ENCODE peak calls at places on chromosomes 12 and 14, in four cellular contexts. V is HCT116, D is ovary, M is right lobe of liver. N is an unnamed sample.

GRCh38 chr12:29552324-29552927 is 54.9 kb upstream of the OVCH1 start:
- DNase-seq in V (peak; percentile 22), D (peak; percentile 65), M (peak; percentile 80), N (peak; percentile 51)

GRCh38 chr12:53974084-53975018 is at the start of gene HOTAIR:
- DNase-seq in V (no peak), D (no peak), M (peak; percentile 48), N (no peak)

GRCh38 chr12:25249951-25250738 is 584 bp downstream of the KRAS start:
- DNase-seq in V (no peak), D (peak; percentile 69), M (peak; percentile 81), N (peak; percentile 33)

GRCh38 chr12:92294676-92295440 is 149.2 kb upstream of the BTG1 start:
- DNase-seq in V (no peak), D (no peak), M (no peak), N (no peak)

GRCh38 chr14:79161576-79161975 is 991.4 kb downstream of the NRXN3 start:
- DNase-seq in V (no peak), D (no peak), M (no peak), N (no peak)

GRCh38 chr14:101351769-101352168 is 209.5 kb upstream of the DIO3 start:
- DNase-seq in V (no peak), D (no peak), M (no peak), N (no peak)

GRCh38 chr12:5593998-5594397 is 162.1 kb downstream of the NTF3 start:
- DNase-seq in V (no peak), D (no peak), M (no peak), N (no peak)

GRCh38 chr14:34043627-34044372 is 92.9 kb upstream of the EGLN3 start:
- DNase-seq in V (peak; percentile 82), D (no peak), M (no peak), N (no peak)

GRCh38 chr12:54385251-54385914 is 850 bp upstream of the ZNF385A start:
- DNase-seq in V (no peak), D (no peak), M (no peak), N (no peak)

GRCh38 chr12:12722351-12723146 is 5.4 kb downstream of the CDKN1B start:
- DNase-seq in V (no peak), D (no peak), M (no peak), N (no peak)

GRCh38 chr12:131783915-131784541 is 44.2 kb upstream of the MMP17 start:
- DNase-seq in V (peak; percentile 73), D (no peak), M (no peak), N (peak; percentile 81)

GRCh38 chr12:13170892-13171490 is 25.5 kb upstream of the EMP1 start:
- DNase-seq in V (no peak), D (no peak), M (no peak), N (no peak)

GRCh38 chr12:27387473-27387872 is 54.8 kb downstream of the BMAL2 start:
- DNase-seq in V (no peak), D (no peak), M (no peak), N (no peak)

GRCh38 chr12:132245521-132246101 is 83.8 kb downstream of the GALNT9 start:
- DNase-seq in V (no peak), D (no peak), M (no peak), N (no peak)

GRCh38 chr12:31011336-31011735 is 62.3 kb upstream of the DDX11 start:
- DNase-seq in V (no peak), D (no peak), M (no peak), N (no peak)

GRCh38 chr12:65306229-65306602 is 27.7 kb downstream of the MSRB3 start:
- DNase-seq in V (no peak), D (no peak), M (no peak), N (no peak)

GRCh38 chr12:65311260-65311659 is 32.8 kb downstream of the MSRB3 start:
- DNase-seq in V (no peak), D (no peak), M (no peak), N (no peak)

GRCh38 chr12:65306603-65307501 is 28.4 kb downstream of the MSRB3 start:
- DNase-seq in V (peak; percentile 91), D (no peak), M (no peak), N (no peak)

GRCh38 chr12:65308001-65308400 is 29.5 kb downstream of the MSRB3 start:
- DNase-seq in V (no peak), D (no peak), M (no peak), N (no peak)

GRCh38 chr12:65308601-65309071 is 30.2 kb downstream of the MSRB3 start:
- DNase-seq in V (no peak), D (no peak), M (no peak), N (no peak)
- TF ChIP-seq POLR2A in V (no peak), D (no peak), M (no peak), N (no peak)

GRCh38 chr12:111408686-111409402 is 3.1 kb downstream of the SH2B3 start:
- DNase-seq in V (no peak), D (no peak), M (no peak), N (no peak)

GRCh38 chr12:111412007-111412829 is 6.5 kb downstream of the SH2B3 start:
- DNase-seq in V (no peak), D (no peak), M (no peak), N (no peak)

GRCh38 chr12:111411187-111411764 is 5.6 kb downstream of the SH2B3 start:
- DNase-seq in V (no peak), D (no peak), M (no peak), N (no peak)

GRCh38 chr12:111409403-111410228 is 3.9 kb downstream of the SH2B3 start:
- DNase-seq in V (no peak), D (no peak), M (no peak), N (no peak)

DNA sequence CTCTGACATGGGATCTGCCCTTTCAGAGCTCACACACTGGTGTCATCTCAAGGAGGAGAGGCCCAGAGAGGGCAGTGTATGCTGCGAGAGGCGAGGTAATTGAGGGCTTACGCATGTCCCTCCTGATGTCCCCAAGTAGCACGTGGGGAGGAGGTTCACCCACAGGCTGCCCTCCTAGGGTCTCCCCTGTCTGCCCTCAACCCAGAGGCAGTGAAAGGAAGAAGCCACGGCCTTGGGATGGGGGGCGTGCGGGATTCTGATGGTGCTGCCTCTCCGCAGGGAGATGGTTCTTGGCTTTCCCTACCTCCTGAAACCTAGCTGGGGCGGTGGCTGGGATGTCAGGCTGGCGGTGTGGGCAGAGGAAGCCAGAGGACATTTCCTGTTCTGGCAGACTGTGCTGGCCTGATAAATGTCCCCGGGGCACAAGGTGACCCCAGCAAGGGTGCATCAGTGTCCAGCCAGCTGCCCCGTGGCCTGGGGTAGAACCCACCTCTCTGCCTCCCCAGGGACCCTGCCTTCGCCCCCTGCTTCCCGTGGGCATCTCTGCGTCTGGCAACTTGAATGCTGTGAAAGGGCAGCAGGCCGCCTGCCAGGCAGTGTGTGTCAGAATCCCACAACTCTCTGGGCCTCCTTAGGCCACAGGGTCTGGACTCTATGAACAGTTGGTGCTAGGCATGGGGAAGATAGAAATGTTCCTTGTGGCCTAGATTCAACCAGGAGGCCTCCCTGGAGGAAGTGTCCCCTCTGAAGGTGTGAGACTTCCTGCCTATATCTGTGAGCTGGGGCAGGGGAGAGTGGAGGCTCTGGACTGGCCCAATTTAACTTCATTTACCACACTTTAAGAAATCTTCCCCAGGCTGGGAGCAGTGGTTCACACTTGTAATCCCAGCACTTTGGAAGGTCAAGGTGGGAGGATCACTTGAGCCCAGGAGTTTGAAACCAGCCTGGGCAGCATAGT is 4.8 kb downstream of the SH2B3 start:
- DNase-seq in V (no peak), D (no peak), M (no peak), N (no peak)
- H3K4me1 ChIP-seq in V (peaks cover 78% of the 10 kb centered on the region), D (peaks cover 14% of the 10 kb centered on the region), M (peaks cover 61% of the 10 kb centered on the region), N (peaks cover 70% of the 10 kb centered on the region)

DNA sequence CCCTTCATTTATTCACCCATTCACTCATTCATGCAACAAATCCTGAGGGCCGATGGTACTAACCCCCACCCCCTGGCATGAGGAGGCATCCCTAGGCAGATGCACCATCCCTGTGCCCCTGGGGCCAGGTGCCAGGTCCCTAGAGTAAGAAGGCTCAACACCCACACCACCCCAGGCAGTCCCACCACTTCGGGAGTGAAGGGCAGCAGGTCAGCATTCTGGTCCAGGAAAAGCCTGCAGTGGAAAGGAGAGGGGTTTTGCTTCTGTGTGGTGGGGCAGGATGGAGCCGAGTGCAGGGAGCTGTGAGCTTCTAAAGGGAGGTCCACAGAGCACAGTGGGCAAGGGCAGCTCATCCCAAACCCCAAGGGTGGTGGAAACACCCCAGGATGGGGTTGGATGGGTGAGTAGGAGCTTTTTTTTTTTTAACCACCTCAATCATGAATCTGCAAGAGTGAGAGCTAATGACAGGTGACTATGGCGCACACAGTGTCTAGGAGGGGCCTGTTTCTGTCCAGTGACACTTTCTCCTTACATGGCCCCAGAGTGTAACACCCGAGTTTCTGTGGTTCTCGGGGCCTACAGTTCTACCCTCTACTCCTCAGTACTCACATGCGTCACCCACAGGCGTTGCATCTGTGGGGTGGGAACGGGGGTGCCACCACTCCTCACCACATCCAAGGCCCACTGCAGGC is 414.3 kb downstream of the TMEM121 start:
- DNase-seq in V (no peak), D (no peak), M (no peak), N (no peak)
- TF ChIP-seq POLR2A in V (no peak), D (no peak), M (no peak), N (no peak)

GRCh38 chr14:94384342-94384741 is 4.1 kb downstream of the SERPINA1 start:
- DNase-seq in V (no peak), D (no peak), M (no peak), N (no peak)

GRCh38 chr14:94383777-94384176 is 4.6 kb downstream of the SERPINA1 start:
- DNase-seq in V (no peak), D (no peak), M (no peak), N (no peak)

GRCh38 chr14:94387051-94388026 is 1.1 kb downstream of the SERPINA1 start:
- DNase-seq in V (no peak), D (no peak), M (no peak), N (no peak)

GRCh38 chr14:94386085-94387031 is 2.0 kb downstream of the SERPINA1 start:
- DNase-seq in V (no peak), D (peak; percentile 2), M (no peak), N (no peak)

DNA sequence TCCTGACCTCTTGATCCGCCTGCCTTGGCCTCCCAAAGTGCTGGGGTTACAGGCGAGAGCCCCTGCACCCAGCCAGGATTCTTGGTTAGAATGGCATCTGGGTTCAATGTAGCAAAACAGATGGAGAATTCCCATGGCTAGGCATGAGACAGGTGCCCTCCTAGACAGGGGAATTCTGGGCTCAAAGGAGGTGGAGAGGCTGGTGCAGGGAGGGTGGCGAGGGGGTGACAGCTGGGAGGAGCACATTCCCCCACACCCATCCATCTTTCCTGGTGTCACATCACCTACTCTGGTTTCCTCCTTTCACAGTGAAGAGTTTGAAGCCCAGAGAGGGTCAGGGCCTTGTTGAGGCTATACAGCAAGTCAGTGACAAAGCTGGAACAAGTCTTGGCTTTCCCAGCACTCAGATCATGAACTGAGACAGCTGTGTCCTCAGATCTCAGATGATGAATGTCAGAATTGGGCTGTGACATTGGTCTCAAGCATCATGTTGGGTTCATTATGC is 2.8 kb downstream of the SERPINA1 start:
- DNase-seq in V (no peak), D (no peak), M (no peak), N (no peak)
- H3K4me1 ChIP-seq in V (peaks cover 22% of the 10 kb centered on the region), D (peaks cover 5% of the 10 kb centered on the region), M (peaks cover 49% of the 10 kb centered on the region), N (no peaks in the 10 kb centered on the region)